ENCODE peak calls at places on chromosomes 1 and 21, in four cellular contexts. Y is PC-3, I is ovary, V is testis. J is an unnamed sample. For H3K9me3 and H3K27me3, the result is how much of the 10 kb centered on the place peaks cover.

GRCh38 chr1:87435484-87435883 is 106.8 kb downstream of the LMO4 start:
- DNase-seq in V (peak), I (peak), Y (peak), J (no peak)

GRCh38 chr1:237032029-237032428 is 10.0 kb upstream of the RYR2 start:
- DNase-seq in Y (peak), I (no peak), V (no peak), J (peak)

GRCh38 chr1:64917328-64917861 is 49.0 kb downstream of the JAK1 start:
- DNase-seq in I (peak), V (peak), Y (peak), J (peak)

GRCh38 chr1:94949681-94950661 is 23.1 kb upstream of the CNN3 start:
- DNase-seq in I (no peak), Y (peak), V (no peak), J (no peak)

GRCh38 chr1:168801032-168801745 is 72.2 kb upstream of the DPT start:
- DNase-seq in Y (peak), I (no peak), V (no peak), J (no peak)

GRCh38 chr1:220527279-220528048 is 472 bp upstream of the MARK1 start:
- DNase-seq in V (peak), I (no peak), Y (peak), J (no peak)

GRCh38 chr1:119462964-119463363 is 44.0 kb upstream of the HSD3B1 start:
- DNase-seq in V (no peak), Y (peak), I (no peak), J (no peak)

GRCh38 chr1:225156254-225156653 is 226.8 kb downstream of the DNAH14 start:
- DNase-seq in V (no peak), I (no peak), Y (no peak), J (peak)

GRCh38 chr1:147243228-147243685 is 773 bp downstream of the CHD1L start:
- DNase-seq in Y (no peak), V (peak), I (no peak), J (no peak)

GRCh38 chr1:153816283-153816904 is 41.2 kb downstream of the SLC27A3 start:
- DNase-seq in I (no peak), V (no peak), Y (no peak), J (no peak)

GRCh38 chr1:229159668-229160544 is 111.0 kb upstream of the RAB4A start:
- DNase-seq in V (no peak), I (no peak), Y (no peak), J (no peak)

GRCh38 chr1:206803221-206803730 is 31.0 kb upstream of the IL10 start:
- DNase-seq in Y (no peak), I (no peak), V (no peak), J (no peak)

GRCh38 chr1:169514566-169515270 is 29.0 kb upstream of the SLC19A2 start:
- DNase-seq in V (no peak), Y (peak), I (no peak), J (peak)

GRCh38 chr1:216750031-216750627 is 26.9 kb upstream of the ESRRG start:
- DNase-seq in I (peak), Y (peak), V (peak), J (peak)

GRCh38 chr1:78831731-78832360 is 174.7 kb downstream of the ADGRL4 start:
- DNase-seq in V (no peak), I (no peak), Y (peak), J (peak)

GRCh38 chr1:108512239-108513071 is 47.4 kb upstream of the EEIG2 start:
- DNase-seq in V (no peak), Y (peak), I (no peak), J (no peak)

GRCh38 chr21:44919111-44919912 is 1.4 kb downstream of the ITGB2 start:
- DNase-seq in V (no peak), Y (no peak), I (no peak), J (no peak)

GRCh38 chr1:231161711-231162299 is at the start of gene TRIM67:
- DNase-seq in Y (no peak), I (no peak), V (no peak), J (peak)

GRCh38 chr1:156663178-156663577 is 14.0 kb downstream of the NES start:
- DNase-seq in V (no peak), I (no peak), Y (no peak), J (no peak)

GRCh38 chr1:51237714-51238403 is 1.8 kb downstream of the RNF11 start:
- DNase-seq in V (peak), I (no peak), Y (peak), J (no peak)

GRCh38 chr1:224300346-224300745 is 29.6 kb downstream of the NVL start:
- DNase-seq in I (no peak), Y (peak), V (no peak), J (peak)

GRCh38 chr1:30381671-30382365 is 341.6 kb downstream of the MATN1 start:
- DNase-seq in I (peak), V (no peak), Y (no peak), J (no peak)

GRCh38 chr1:164561461-164561860 is 2.5 kb downstream of the PBX1 start:
- DNase-seq in Y (peak), I (no peak), V (no peak), J (no peak)

GRCh38 chr1:209355415-209355814 is 228.1 kb upstream of the CAMK1G start:
- DNase-seq in V (no peak), Y (peak), I (no peak), J (no peak)

GRCh38 chr1:16925635-16926490 is 4.1 kb downstream of the CROCC start:
- DNase-seq in V (no peak), I (no peak), Y (no peak), J (no peak)

GRCh38 chr1:80896957-80897356 is 903.8 kb upstream of the ADGRL2 start:
- DNase-seq in V (no peak), Y (no peak), I (no peak), J (no peak)

GRCh38 chr21:45016031-45016430 is 58.3 kb upstream of the ADARB1 start:
- DNase-seq in V (no peak), Y (no peak), I (no peak), J (no peak)

GRCh38 chr1:198929961-198930599 is 291.2 kb downstream of the PTPRC start:
- DNase-seq in V (peak), I (no peak), Y (no peak), J (no peak)

GRCh38 chr1:160521554-160521953 is 1.5 kb downstream of the SLAMF6 start:
- DNase-seq in V (no peak), Y (no peak), I (no peak), J (no peak)

GRCh38 chr1:160520999-160521398 is 2.1 kb downstream of the SLAMF6 start:
- DNase-seq in I (no peak), Y (no peak), V (no peak), J (no peak)

GRCh38 chr1:160520582-160520981 is 2.5 kb downstream of the SLAMF6 start:
- DNase-seq in I (no peak), Y (peak), V (no peak), J (no peak)

GRCh38 chr1:160522136-160522535 is 919 bp downstream of the SLAMF6 start:
- DNase-seq in Y (no peak), I (no peak), V (no peak), J (no peak)

DNA sequence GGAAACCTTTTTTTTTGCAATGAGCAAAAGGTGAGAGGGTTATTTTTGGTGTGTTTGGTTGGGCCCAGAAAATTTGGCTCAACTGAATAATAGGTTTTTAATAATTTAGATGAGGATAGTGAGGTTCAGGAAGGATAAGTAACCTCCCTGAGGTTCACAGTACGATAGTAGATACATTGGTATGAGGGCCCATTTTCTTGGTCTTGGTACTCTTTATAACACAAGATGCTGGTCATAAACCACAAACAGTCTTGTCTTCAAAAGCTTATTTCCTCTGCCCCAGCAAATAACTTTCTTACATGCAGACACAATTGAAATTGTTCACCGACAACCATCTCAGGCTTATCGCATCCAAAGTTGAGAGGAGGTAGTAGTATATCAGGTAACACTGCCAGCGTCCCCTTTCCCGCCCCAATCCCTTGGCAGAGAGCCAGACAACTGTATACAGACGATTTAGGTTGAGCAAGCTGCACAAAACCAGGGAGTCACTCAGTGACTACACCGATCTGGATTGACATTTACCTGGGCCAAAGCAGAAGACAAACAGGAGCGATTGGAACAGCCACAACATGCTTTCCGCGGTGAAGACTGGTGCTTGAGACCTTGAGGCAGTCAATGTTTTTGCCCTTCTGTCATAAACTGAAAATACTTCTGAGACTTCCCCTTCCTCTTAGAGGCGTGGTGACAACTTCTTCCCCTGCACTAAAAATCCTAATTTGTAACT is at the start of gene SLAMF6:
- DNase-seq in Y (no peak), I (no peak), V (no peak), J (no peak)
- H3K4me3 ChIP-seq in Y (no peak), I (no peak), V (no peak), J (no peak)

GRCh38 chr1:2789164-2789985 is 12.1 kb downstream of the TTC34 start:
- DNase-seq in V (peak), Y (no peak), I (no peak), J (no peak)
- H3K9me3 ChIP-seq in V (under half), Y (under half), I (under half), J (under half)

GRCh38 chr1:58790313-58790712 is 6.5 kb upstream of the JUN start:
- DNase-seq in V (no peak), Y (no peak), I (no peak), J (no peak)
- H3K27me3 ChIP-seq in V (under half), Y (under half), I (under half), J (under half)

GRCh38 chr1:228006034-228006792 is 585 bp upstream of the WNT3A start:
- DNase-seq in V (no peak), I (no peak), Y (no peak), J (no peak)
- H3K4me3 ChIP-seq in V (no peak), I (no peak), Y (peak), J (no peak)

DNA sequence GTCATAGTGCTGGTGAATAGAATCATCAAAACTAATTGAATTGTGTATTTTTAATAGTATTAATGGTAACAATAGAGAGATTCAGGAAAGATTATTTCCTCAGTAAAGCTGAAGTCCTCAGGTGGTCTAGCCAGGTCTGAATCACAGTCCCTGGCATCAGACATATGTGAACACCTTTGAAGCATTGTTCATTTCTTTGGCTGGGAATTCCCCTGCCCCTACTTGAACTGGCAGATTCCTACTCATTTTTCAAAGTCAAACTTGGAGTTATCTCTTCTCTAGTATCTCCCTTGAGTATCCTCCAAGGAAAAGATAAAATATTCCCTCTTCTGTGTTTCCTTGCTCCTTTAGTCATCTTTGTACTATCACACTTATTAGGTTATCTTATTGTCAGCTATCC is 759.8 kb downstream of the ADGRL2 start:
- DNase-seq in Y (no peak), I (no peak), V (no peak), J (no peak)
- H3K9me3 ChIP-seq in Y (under half), I (under half), V (under half), J (under half)

GRCh38 chr1:67831850-67832513 is 1.3 kb downstream of the GNG12 start:
- DNase-seq in I (peak), Y (peak), V (peak), J (peak)
- H3K27me3 ChIP-seq in I (under half), Y (under half), V (under half), J (under half)

DNA sequence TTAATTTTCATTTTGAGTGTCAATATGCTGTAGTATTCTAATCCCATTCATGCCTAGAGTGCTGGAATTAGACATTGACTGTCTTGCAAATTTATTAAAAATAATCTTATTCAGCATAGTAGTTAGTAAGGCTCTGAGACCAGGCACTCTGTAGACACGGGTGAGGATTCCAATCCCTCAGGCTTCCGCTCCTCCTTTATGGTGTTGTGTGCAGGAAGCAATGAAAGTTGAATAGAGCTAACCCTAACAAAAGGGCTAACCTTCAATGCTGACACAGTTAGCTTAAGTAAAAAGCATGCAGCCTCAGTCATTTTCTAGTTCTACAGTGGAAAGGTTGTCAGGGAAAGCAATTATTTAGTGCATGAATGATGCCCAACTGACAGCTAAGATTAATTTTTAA is 199.6 kb upstream of the SGIP1 start:
- DNase-seq in V (no peak), I (no peak), Y (no peak), J (no peak)
- H3K4me3 ChIP-seq in V (no peak), I (no peak), Y (no peak), J (peak)

GRCh38 chr21:36879827-36880226 is 86.6 kb downstream of the HLCS start:
- DNase-seq in Y (no peak), V (no peak), I (no peak), J (no peak)

GRCh38 chr21:36881223-36881622 is 85.2 kb downstream of the HLCS start:
- DNase-seq in Y (no peak), V (no peak), I (no peak), J (peak)

GRCh38 chr21:36883532-36884486 is 82.7 kb downstream of the HLCS start:
- DNase-seq in Y (peak), V (no peak), I (no peak), J (no peak)

GRCh38 chr21:36877741-36878140 is 88.7 kb downstream of the HLCS start:
- DNase-seq in I (no peak), Y (no peak), V (no peak), J (no peak)

DNA sequence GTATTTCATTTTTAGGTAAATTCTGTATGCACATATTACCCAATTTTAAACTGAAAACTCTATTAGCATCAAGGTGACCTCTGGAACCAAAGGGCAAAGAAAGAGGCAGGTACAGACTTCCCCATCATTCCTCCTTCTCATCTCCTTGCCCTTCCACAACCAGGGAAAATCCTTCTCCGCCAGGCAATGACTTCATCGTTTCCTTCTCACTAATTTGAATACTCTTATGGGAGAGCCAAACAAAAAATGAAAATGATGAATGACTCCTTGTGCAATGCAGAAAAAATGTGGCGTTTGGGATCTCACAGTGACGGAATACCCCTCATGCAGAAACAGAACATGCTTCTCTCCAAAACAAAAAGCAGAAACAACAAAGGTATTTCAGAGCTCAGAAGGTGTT is 83.7 kb downstream of the HLCS start:
- DNase-seq in V (no peak), Y (no peak), I (no peak), J (no peak)
- H3K9me3 ChIP-seq in V (under half), Y (under half), I (under half), J (under half)

J was measured in MG63.